ENCODE peak calls at places on chromosome 9, in nine cellular contexts. S is coronary artery, I is HCT116, F is upper lobe of right lung, Y is breast epithelium, P is left ventricle myocardium inferior, A is fibroblast of pulmonary artery, X is AG09309, V is GM12865. N is an unnamed sample.

GRCh38 chr9:121326130-121326838 is 43.8 kb downstream of the STOM start:
- DNase-seq in Y (peak; percentile 99), I (no peak), S (peak; percentile 99), F (no peak), V (no peak), X (no peak), P (peak; percentile 89), A (peak; percentile 93), N (no peak)

GRCh38 chr9:21030389-21031035 is 928 bp downstream of the HACD4 start:
- DNase-seq in X (peak; percentile 41), V (peak; percentile 69), F (no peak), A (peak; percentile 42), I (no peak), S (no peak), Y (no peak), P (no peak), N (peak; percentile 31)

GRCh38 chr9:137511758-137512463 is 38.3 kb downstream of the PNPLA7 start:
- DNase-seq in Y (no peak), X (no peak), I (no peak), V (no peak), A (no peak), F (no peak), S (no peak), P (no peak), N (no peak)

GRCh38 chr9:93114169-93114983 is 18.4 kb downstream of the CARD19 start:
- DNase-seq in X (no peak), Y (no peak), S (peak; percentile 66), A (no peak), V (no peak), F (peak; percentile 67), I (no peak), P (peak; percentile 13), N (no peak)

GRCh38 chr9:134065720-134066419 is 2.0 kb downstream of the BRD3 start:
- DNase-seq in I (no peak), Y (no peak), V (peak; percentile 91), S (no peak), F (peak; percentile 75), X (peak; percentile 23), P (no peak), A (peak; percentile 45), N (no peak)

GRCh38 chr9:135077497-135078200 is 9.8 kb upstream of the OLFM1 start:
- DNase-seq in A (peak; percentile 13), Y (no peak), X (no peak), V (no peak), I (no peak), F (peak; percentile 66), S (peak; percentile 56), P (no peak), N (no peak)

GRCh38 chr9:4620046-4620765 is 41.9 kb upstream of the PLPP6 start:
- DNase-seq in A (no peak), F (no peak), S (no peak), V (peak; percentile 30), I (no peak), X (no peak), Y (no peak), P (no peak), N (no peak)

GRCh38 chr9:116596646-116597045 is 90.5 kb upstream of the TRIM32 start:
- DNase-seq in A (no peak), V (no peak), S (no peak), Y (no peak), P (no peak), F (no peak), X (no peak), I (no peak), N (no peak)

GRCh38 chr9:4515958-4516375 is 25.7 kb downstream of the SLC1A1 start:
- DNase-seq in S (no peak), V (peak; percentile 49), P (no peak), A (peak; percentile 43), F (no peak), Y (no peak), I (no peak), X (no peak), N (no peak)

GRCh38 chr9:131273791-131274673 is 2.3 kb downstream of the FAM78A start:
- DNase-seq in X (no peak), A (no peak), I (no peak), F (no peak), V (peak; percentile 65), S (no peak), Y (no peak), P (no peak), N (no peak)

GRCh38 chr9:107739601-107740082 is 250.1 kb upstream of the KLF4 start:
- DNase-seq in X (no peak), I (no peak), A (peak; percentile 78), Y (peak; percentile 42), S (peak; percentile 84), P (peak; percentile 79), V (no peak), F (peak; percentile 66), N (no peak)

DNA sequence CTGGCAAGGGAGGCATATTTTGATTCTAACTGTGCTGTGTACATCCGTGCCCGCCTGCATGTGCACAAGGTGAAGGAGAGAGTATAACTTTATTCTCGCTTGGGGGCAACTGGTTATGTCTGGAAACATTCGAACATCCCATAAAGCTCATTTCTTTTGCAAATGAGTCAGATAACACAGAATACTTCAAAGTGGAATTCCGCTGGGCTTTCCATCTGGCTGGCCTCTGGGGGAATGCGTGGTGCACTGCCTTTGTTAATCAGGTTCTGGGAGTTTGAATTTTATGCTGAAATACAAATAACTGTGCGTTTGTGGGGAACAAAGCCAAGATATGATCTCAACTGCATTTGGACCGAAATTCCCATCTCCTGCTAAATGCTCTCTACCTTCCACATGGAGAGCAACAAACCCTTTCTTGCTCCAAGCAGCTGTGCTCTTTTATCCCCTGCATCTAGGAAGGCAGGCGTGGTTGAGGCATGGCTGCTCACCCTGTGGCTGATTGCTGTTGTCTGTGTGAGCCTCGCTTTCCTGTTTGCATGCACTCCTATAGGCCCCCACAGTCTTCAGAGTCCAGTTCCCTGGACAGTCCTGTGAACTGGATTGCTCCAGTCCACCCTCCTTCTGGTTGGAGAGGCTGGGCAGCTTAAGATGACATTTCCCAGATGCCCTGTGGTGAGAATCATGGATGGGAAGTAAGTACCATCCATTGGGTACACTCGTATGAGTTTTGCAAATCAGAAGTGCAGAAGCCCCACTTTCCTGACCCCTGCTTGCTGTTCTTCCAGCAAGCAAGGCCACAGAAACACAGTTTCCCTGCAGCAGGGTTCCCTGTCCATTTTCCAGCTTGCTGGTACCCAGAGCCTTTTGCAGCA is 82.9 kb upstream of the ALDH1B1 start:
- DNase-seq in S (no peak), Y (no peak), I (no peak), F (no peak), V (no peak), P (no peak), A (no peak), X (no peak), N (peak; percentile 20)
- H3K4me3 ChIP-seq in S (no peak overlapping the region), Y (no peak overlapping the region), I (no peak overlapping the region), F (no peak overlapping the region), V (no peak overlapping the region), P (no peak overlapping the region), A (no peak overlapping the region), X (no peak overlapping the region), N (no peak overlapping the region)

GRCh38 chr9:73020877-73021276 is 68.0 kb upstream of the ALDH1A1 start:
- DNase-seq in F (no peak), P (no peak), I (no peak), A (no peak), Y (no peak), V (no peak), S (no peak), X (no peak), N (no peak)
- TF ChIP-seq CTCF in F (no peak), P (no peak), I (no peak), A (no peak), Y (no peak), V (no peak), S (no peak), X (no peak), N (no peak)

GRCh38 chr9:112544477-112544876 is 57.9 kb downstream of the KIAA1958 start:
- DNase-seq in P (no peak), Y (no peak), F (no peak), X (no peak), S (no peak), A (no peak), V (no peak), I (no peak), N (no peak)

GRCh38 chr9:112547712-112548440 is 61.2 kb downstream of the KIAA1958 start:
- DNase-seq in I (no peak), V (no peak), Y (no peak), S (no peak), X (no peak), A (no peak), F (no peak), P (no peak), N (no peak)

GRCh38 chr9:112548836-112549235 is 62.2 kb downstream of the KIAA1958 start:
- DNase-seq in V (no peak), S (no peak), A (peak; percentile 21), X (no peak), I (no peak), P (no peak), F (no peak), Y (no peak), N (no peak)

GRCh38 chr9:112545237-112545636 is 58.6 kb downstream of the KIAA1958 start:
- DNase-seq in X (no peak), S (no peak), A (no peak), V (no peak), P (no peak), F (no peak), I (no peak), Y (no peak), N (no peak)

DNA sequence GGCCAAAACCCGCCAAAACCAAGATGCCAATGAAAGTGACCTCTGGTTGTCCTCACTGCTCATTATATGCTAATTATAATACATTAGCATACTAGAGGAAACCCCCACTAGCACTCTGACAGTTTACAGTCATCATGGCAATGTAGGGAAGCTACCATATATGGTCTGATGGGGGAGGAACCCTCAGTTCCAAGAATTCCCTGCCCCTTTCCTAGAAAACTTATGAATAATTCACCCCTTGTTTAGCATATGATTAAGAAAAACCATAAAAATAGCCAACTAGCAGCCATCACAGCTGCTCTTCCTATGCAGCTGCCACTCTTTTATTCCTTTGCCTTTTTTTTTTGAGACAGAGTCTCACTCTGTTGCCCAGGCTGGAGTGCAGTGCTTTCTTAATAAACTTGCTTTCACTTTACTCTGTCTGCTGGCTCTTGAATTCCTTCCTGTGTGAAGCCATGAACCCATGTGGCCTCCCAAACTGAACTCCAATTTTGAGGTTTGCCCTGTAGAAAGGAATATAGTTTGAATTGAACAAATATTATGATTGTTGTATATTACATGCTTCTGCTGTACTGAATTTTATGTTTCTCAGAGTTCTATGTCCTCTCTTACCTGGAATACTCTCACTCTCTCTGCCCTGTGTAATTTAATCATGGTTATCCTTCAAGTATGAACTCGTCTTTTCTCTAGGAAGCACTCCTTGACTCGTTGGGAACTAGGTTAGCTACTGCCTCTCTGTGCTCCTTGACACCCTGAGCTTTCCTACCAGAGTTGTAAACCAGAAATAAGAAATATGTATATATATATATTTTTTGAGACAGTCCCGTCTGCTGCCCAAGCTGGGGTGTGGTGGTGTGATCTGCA is 59.8 kb downstream of the KIAA1958 start:
- DNase-seq in V (peak; percentile 18), S (no peak), X (no peak), Y (no peak), I (no peak), A (peak; percentile 29), P (no peak), F (no peak), N (no peak)
- H3K4me3 ChIP-seq in V (no peak overlapping the region), S (no peak overlapping the region), X (no peak overlapping the region), Y (no peak overlapping the region), I (no peak overlapping the region), A (no peak overlapping the region), P (no peak overlapping the region), F (no peak overlapping the region), N (no peak overlapping the region)

DNA sequence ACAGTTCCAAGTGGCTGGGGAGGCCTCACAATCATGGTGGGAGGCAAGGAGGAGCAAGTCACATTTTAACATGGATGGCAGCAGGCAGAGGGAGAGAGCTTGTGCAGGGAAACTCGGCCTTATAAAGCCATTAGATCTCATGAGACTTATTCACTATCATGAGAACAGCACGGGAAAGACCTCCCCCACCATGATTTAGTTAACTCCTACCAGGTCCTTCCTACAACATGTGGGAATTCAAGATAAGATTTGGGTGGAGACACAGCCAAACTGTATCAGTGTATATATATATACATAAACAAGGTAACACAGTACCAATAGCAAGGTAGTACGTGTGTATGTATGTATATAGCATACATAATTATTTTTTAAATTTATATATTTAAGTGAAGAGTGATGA is 50.9 kb downstream of the NFX1 start:
- DNase-seq in Y (no peak), X (no peak), A (no peak), S (no peak), P (no peak), F (no peak), V (no peak), I (no peak), N (no peak)
- TF ChIP-seq CTCF in Y (no peak), X (no peak), A (no peak), S (no peak), P (no peak), F (no peak), V (no peak), I (no peak), N (no peak)